ENCODE peak calls at places on chromosomes 11 and 22, in seven cellular contexts. One of them, this sample, is unnamed.

GRCh38 chr11:900545-900944 is 10.1 kb downstream of the CHID1 start:
- DNase-seq in lung: no peak
- DNase-seq in stimulated activated naive CD8-positive, alpha-beta T cell treated with anti-CD3 and anti-CD28 coated beads, Interleukin-15, amount 100 ng/mL, for 72 hours: no peak
- DNase-seq in BE2C: no peak
- DNase-seq in EH: no peak
- DNase-seq in H7: no peak
- DNase-seq in amniotic stem cell: no peak
- DNase-seq in this sample: no peak

GRCh38 chr11:66291706-66292542 is at the start of gene TMEM151A:
- DNase-seq in amniotic stem cell: no peak
- DNase-seq in H7: peak
- DNase-seq in stimulated activated naive CD8-positive, alpha-beta T cell treated with anti-CD3 and anti-CD28 coated beads, Interleukin-15, amount 100 ng/mL, for 72 hours: no peak
- DNase-seq in BE2C: peak
- DNase-seq in lung: no peak
- DNase-seq in EH: no peak
- DNase-seq in this sample: no peak

GRCh38 chr22:19886605-19887250 is 32.1 kb upstream of the GNB1L start:
- DNase-seq in EH: peak
- DNase-seq in BE2C: peak
- DNase-seq in amniotic stem cell: no peak
- DNase-seq in lung: no peak
- DNase-seq in H7: peak
- DNase-seq in stimulated activated naive CD8-positive, alpha-beta T cell treated with anti-CD3 and anti-CD28 coated beads, Interleukin-15, amount 100 ng/mL, for 72 hours: no peak
- DNase-seq in this sample: peak

GRCh38 chr11:10413268-10413667 is 41.8 kb upstream of the AMPD3 start:
- DNase-seq in lung: no peak
- DNase-seq in stimulated activated naive CD8-positive, alpha-beta T cell treated with anti-CD3 and anti-CD28 coated beads, Interleukin-15, amount 100 ng/mL, for 72 hours: peak
- DNase-seq in H7: no peak
- DNase-seq in BE2C: peak
- DNase-seq in EH: peak
- DNase-seq in amniotic stem cell: no peak
- DNase-seq in this sample: peak

GRCh38 chr11:130145975-130146776 is 13.4 kb upstream of the ST14 start:
- DNase-seq in H7: peak
- DNase-seq in lung: peak
- DNase-seq in amniotic stem cell: no peak
- DNase-seq in EH: no peak
- DNase-seq in BE2C: no peak
- DNase-seq in stimulated activated naive CD8-positive, alpha-beta T cell treated with anti-CD3 and anti-CD28 coated beads, Interleukin-15, amount 100 ng/mL, for 72 hours: no peak
- DNase-seq in this sample: no peak

GRCh38 chr11:73412308-73412707 is 36.1 kb downstream of the RELT start:
- DNase-seq in H7: no peak
- DNase-seq in amniotic stem cell: no peak
- DNase-seq in stimulated activated naive CD8-positive, alpha-beta T cell treated with anti-CD3 and anti-CD28 coated beads, Interleukin-15, amount 100 ng/mL, for 72 hours: no peak
- DNase-seq in BE2C: no peak
- DNase-seq in EH: peak
- DNase-seq in lung: no peak
- DNase-seq in this sample: peak

GRCh38 chr11:71356904-71357303 is 91.3 kb downstream of the DHCR7 start:
- DNase-seq in lung: no peak
- DNase-seq in EH: no peak
- DNase-seq in H7: no peak
- DNase-seq in amniotic stem cell: no peak
- DNase-seq in stimulated activated naive CD8-positive, alpha-beta T cell treated with anti-CD3 and anti-CD28 coated beads, Interleukin-15, amount 100 ng/mL, for 72 hours: no peak
- DNase-seq in BE2C: no peak
- DNase-seq in this sample: no peak

GRCh38 chr11:5922749-5923426 is 19.2 kb upstream of the OR56A3 start:
- DNase-seq in H7: no peak
- DNase-seq in amniotic stem cell: no peak
- DNase-seq in lung: no peak
- DNase-seq in BE2C: no peak
- DNase-seq in stimulated activated naive CD8-positive, alpha-beta T cell treated with anti-CD3 and anti-CD28 coated beads, Interleukin-15, amount 100 ng/mL, for 72 hours: no peak
- DNase-seq in EH: no peak
- DNase-seq in this sample: peak

GRCh38 chr11:60705895-60706294 is 6.5 kb downstream of the MS4A8 start:
- DNase-seq in stimulated activated naive CD8-positive, alpha-beta T cell treated with anti-CD3 and anti-CD28 coated beads, Interleukin-15, amount 100 ng/mL, for 72 hours: no peak
- DNase-seq in BE2C: no peak
- DNase-seq in H7: no peak
- DNase-seq in amniotic stem cell: no peak
- DNase-seq in lung: no peak
- DNase-seq in EH: no peak
- DNase-seq in this sample: no peak

GRCh38 chr22:27228771-27229170 is 571.4 kb downstream of the MIAT start:
- DNase-seq in EH: no peak
- DNase-seq in stimulated activated naive CD8-positive, alpha-beta T cell treated with anti-CD3 and anti-CD28 coated beads, Interleukin-15, amount 100 ng/mL, for 72 hours: no peak
- DNase-seq in H7: no peak
- DNase-seq in BE2C: no peak
- DNase-seq in lung: no peak
- DNase-seq in amniotic stem cell: no peak
- DNase-seq in this sample: no peak

GRCh38 chr11:45097721-45098493 is 48.5 kb upstream of the PRDM11 start:
- DNase-seq in EH: peak
- DNase-seq in stimulated activated naive CD8-positive, alpha-beta T cell treated with anti-CD3 and anti-CD28 coated beads, Interleukin-15, amount 100 ng/mL, for 72 hours: no peak
- DNase-seq in BE2C: no peak
- DNase-seq in lung: peak
- DNase-seq in amniotic stem cell: no peak
- DNase-seq in H7: peak
- DNase-seq in this sample: no peak

GRCh38 chr11:41281131-41281742 is 178.2 kb downstream of the LRRC4C start:
- DNase-seq in BE2C: no peak
- DNase-seq in H7: no peak
- DNase-seq in amniotic stem cell: no peak
- DNase-seq in EH: no peak
- DNase-seq in lung: no peak
- DNase-seq in stimulated activated naive CD8-positive, alpha-beta T cell treated with anti-CD3 and anti-CD28 coated beads, Interleukin-15, amount 100 ng/mL, for 72 hours: no peak
- DNase-seq in this sample: peak

GRCh38 chr11:128695539-128696221 is 1.8 kb downstream of the FLI1 start:
- DNase-seq in EH: peak
- DNase-seq in stimulated activated naive CD8-positive, alpha-beta T cell treated with anti-CD3 and anti-CD28 coated beads, Interleukin-15, amount 100 ng/mL, for 72 hours: no peak
- DNase-seq in amniotic stem cell: no peak
- DNase-seq in lung: no peak
- DNase-seq in BE2C: no peak
- DNase-seq in H7: no peak
- DNase-seq in this sample: peak

GRCh38 chr11:70456921-70457532 is 58.7 kb downstream of the CTTN start:
- DNase-seq in H7: no peak
- DNase-seq in EH: peak
- DNase-seq in BE2C: no peak
- DNase-seq in stimulated activated naive CD8-positive, alpha-beta T cell treated with anti-CD3 and anti-CD28 coated beads, Interleukin-15, amount 100 ng/mL, for 72 hours: no peak
- DNase-seq in amniotic stem cell: no peak
- DNase-seq in lung: no peak
- DNase-seq in this sample: peak

GRCh38 chr11:44030276-44030932 is 17.4 kb upstream of the ACCSL start:
- DNase-seq in EH: peak
- DNase-seq in amniotic stem cell: no peak
- DNase-seq in lung: peak
- DNase-seq in stimulated activated naive CD8-positive, alpha-beta T cell treated with anti-CD3 and anti-CD28 coated beads, Interleukin-15, amount 100 ng/mL, for 72 hours: no peak
- DNase-seq in BE2C: no peak
- DNase-seq in H7: peak
- DNase-seq in this sample: peak